ENCODE peak calls at places on chromosomes 6 and 20, in six cellular contexts. One of them, this sample, is unnamed.

GRCh38 chr20:36202891-36203338 is 33.4 kb upstream of the AAR2 start:
- DNase-seq in astrocyte of the spinal cord: peak
- DNase-seq in HuH-7.5: peak
- DNase-seq in GM18507: peak
- DNase-seq in activated B cell treated with CpG ODN at 0.5 μM for 24 hours: peak
- DNase-seq in T-helper 17 cell: peak
- DNase-seq in this sample: peak

GRCh38 chr6:72619883-72620696 is 1.8 kb upstream of the KCNQ5 start:
- DNase-seq in astrocyte of the spinal cord: peak
- DNase-seq in activated B cell treated with CpG ODN at 0.5 μM for 24 hours: peak
- DNase-seq in T-helper 17 cell: peak
- DNase-seq in HuH-7.5: no peak
- DNase-seq in GM18507: no peak
- DNase-seq in this sample: peak

GRCh38 chr20:3166338-3166912 is 6.8 kb upstream of the FASTKD5 start:
- DNase-seq in T-helper 17 cell: no peak
- DNase-seq in HuH-7.5: no peak
- DNase-seq in GM18507: no peak
- DNase-seq in astrocyte of the spinal cord: no peak
- DNase-seq in activated B cell treated with CpG ODN at 0.5 μM for 24 hours: no peak
- DNase-seq in this sample: no peak

GRCh38 chr6:136103763-136104311 is 146.3 kb downstream of the MTFR2 start:
- DNase-seq in activated B cell treated with CpG ODN at 0.5 μM for 24 hours: no peak
- DNase-seq in T-helper 17 cell: no peak
- DNase-seq in astrocyte of the spinal cord: no peak
- DNase-seq in GM18507: no peak
- DNase-seq in HuH-7.5: no peak
- DNase-seq in this sample: no peak

GRCh38 chr20:38764563-38765355 is 16.5 kb downstream of the ACTR5 start:
- DNase-seq in T-helper 17 cell: no peak
- DNase-seq in HuH-7.5: no peak
- DNase-seq in GM18507: no peak
- DNase-seq in astrocyte of the spinal cord: peak
- DNase-seq in activated B cell treated with CpG ODN at 0.5 μM for 24 hours: no peak
- DNase-seq in this sample: peak

GRCh38 chr20:33645072-33645358 is 17.1 kb upstream of the C20orf144 start:
- DNase-seq in activated B cell treated with CpG ODN at 0.5 μM for 24 hours: no peak
- DNase-seq in GM18507: no peak
- DNase-seq in HuH-7.5: no peak
- DNase-seq in T-helper 17 cell: no peak
- DNase-seq in astrocyte of the spinal cord: no peak
- DNase-seq in this sample: no peak

GRCh38 chr6:106117579-106117978 is 31.4 kb downstream of the PRDM1 start:
- DNase-seq in HuH-7.5: no peak
- DNase-seq in astrocyte of the spinal cord: no peak
- DNase-seq in T-helper 17 cell: peak
- DNase-seq in activated B cell treated with CpG ODN at 0.5 μM for 24 hours: no peak
- DNase-seq in GM18507: peak
- DNase-seq in this sample: peak

GRCh38 chr6:6620752-6621151 is 32.2 kb downstream of the LY86 start:
- DNase-seq in GM18507: no peak
- DNase-seq in astrocyte of the spinal cord: no peak
- DNase-seq in HuH-7.5: no peak
- DNase-seq in T-helper 17 cell: no peak
- DNase-seq in activated B cell treated with CpG ODN at 0.5 μM for 24 hours: no peak
- DNase-seq in this sample: no peak

GRCh38 chr6:126640921-126641320 is 301.0 kb downstream of the CENPW start:
- DNase-seq in GM18507: no peak
- DNase-seq in activated B cell treated with CpG ODN at 0.5 μM for 24 hours: no peak
- DNase-seq in astrocyte of the spinal cord: no peak
- DNase-seq in T-helper 17 cell: no peak
- DNase-seq in HuH-7.5: no peak
- DNase-seq in this sample: no peak